ENCODE peak calls at places on chromosomes 7 and 10, in ten cellular contexts. One of them, this sample, is unnamed.

GRCh38 chr7:65001291-65001814 is 5.1 kb downstream of the ERV3-1 start:
- DNase-seq in activated naive CD4-positive, alpha-beta T cell: no peak
- DNase-seq in GM06990: no peak
- DNase-seq in iris pigment epithelial cell: no peak
- DNase-seq in RKO: no peak
- DNase-seq in HFFc6: no peak
- DNase-seq in effector memory CD8-positive, alpha-beta T cell: no peak
- DNase-seq in GM19239: no peak
- DNase-seq in left ventricle myocardium superior: no peak
- DNase-seq in cardiac muscle cell: no peak
- DNase-seq in this sample: no peak

GRCh38 chr7:128697301-128697905 is 25.3 kb downstream of the GARIN1A start:
- DNase-seq in activated naive CD4-positive, alpha-beta T cell: no peak
- DNase-seq in GM06990: peak
- DNase-seq in iris pigment epithelial cell: peak
- DNase-seq in RKO: no peak
- DNase-seq in HFFc6: peak
- DNase-seq in effector memory CD8-positive, alpha-beta T cell: peak
- DNase-seq in GM19239: peak
- DNase-seq in left ventricle myocardium superior: peak
- DNase-seq in cardiac muscle cell: peak
- DNase-seq in this sample: peak

GRCh38 chr10:132962623-132963429 is 20.5 kb upstream of the CFAP46 start:
- DNase-seq in activated naive CD4-positive, alpha-beta T cell: no peak
- DNase-seq in GM06990: no peak
- DNase-seq in iris pigment epithelial cell: peak
- DNase-seq in RKO: no peak
- DNase-seq in HFFc6: peak
- DNase-seq in effector memory CD8-positive, alpha-beta T cell: no peak
- DNase-seq in GM19239: no peak
- DNase-seq in left ventricle myocardium superior: peak
- DNase-seq in cardiac muscle cell: no peak
- DNase-seq in this sample: no peak

GRCh38 chr10:85098835-85099521 is 770.6 kb downstream of the CCSER2 start:
- DNase-seq in activated naive CD4-positive, alpha-beta T cell: no peak
- DNase-seq in GM06990: no peak
- DNase-seq in iris pigment epithelial cell: no peak
- DNase-seq in RKO: peak
- DNase-seq in HFFc6: no peak
- DNase-seq in effector memory CD8-positive, alpha-beta T cell: no peak
- DNase-seq in GM19239: no peak
- DNase-seq in left ventricle myocardium superior: no peak
- DNase-seq in cardiac muscle cell: no peak
- DNase-seq in this sample: no peak

GRCh38 chr10:87685832-87686589 is 26.3 kb downstream of the PAPSS2 start:
- DNase-seq in activated naive CD4-positive, alpha-beta T cell: no peak
- DNase-seq in GM06990: no peak
- DNase-seq in iris pigment epithelial cell: no peak
- DNase-seq in RKO: no peak
- DNase-seq in HFFc6: no peak
- DNase-seq in effector memory CD8-positive, alpha-beta T cell: no peak
- DNase-seq in GM19239: no peak
- DNase-seq in left ventricle myocardium superior: no peak
- DNase-seq in cardiac muscle cell: peak
- DNase-seq in this sample: no peak

GRCh38 chr10:12420530-12421117 is 71.3 kb downstream of the CAMK1D start:
- DNase-seq in activated naive CD4-positive, alpha-beta T cell: no peak
- DNase-seq in GM06990: no peak
- DNase-seq in iris pigment epithelial cell: no peak
- DNase-seq in RKO: no peak
- DNase-seq in HFFc6: no peak
- DNase-seq in effector memory CD8-positive, alpha-beta T cell: no peak
- DNase-seq in GM19239: no peak
- DNase-seq in left ventricle myocardium superior: no peak
- DNase-seq in cardiac muscle cell: no peak
- DNase-seq in this sample: no peak

GRCh38 chr7:40733578-40733977 is 598.8 kb downstream of the SUGCT start:
- DNase-seq in activated naive CD4-positive, alpha-beta T cell: no peak
- DNase-seq in GM06990: no peak
- DNase-seq in iris pigment epithelial cell: no peak
- DNase-seq in RKO: no peak
- DNase-seq in HFFc6: no peak
- DNase-seq in effector memory CD8-positive, alpha-beta T cell: no peak
- DNase-seq in GM19239: no peak
- DNase-seq in left ventricle myocardium superior: no peak
- DNase-seq in cardiac muscle cell: no peak
- DNase-seq in this sample: no peak

GRCh38 chr7:148535227-148535626 is 55.3 kb upstream of the C7orf33 start:
- DNase-seq in activated naive CD4-positive, alpha-beta T cell: no peak
- DNase-seq in GM06990: peak
- DNase-seq in iris pigment epithelial cell: no peak
- DNase-seq in RKO: peak
- DNase-seq in HFFc6: no peak
- DNase-seq in effector memory CD8-positive, alpha-beta T cell: no peak
- DNase-seq in GM19239: no peak
- DNase-seq in left ventricle myocardium superior: no peak
- DNase-seq in cardiac muscle cell: peak
- DNase-seq in this sample: no peak

GRCh38 chr7:16646427-16647081 is 573 bp downstream of the BZW2 start:
- DNase-seq in activated naive CD4-positive, alpha-beta T cell: no peak
- DNase-seq in GM06990: no peak
- DNase-seq in iris pigment epithelial cell: peak
- DNase-seq in RKO: peak
- DNase-seq in HFFc6: no peak
- DNase-seq in effector memory CD8-positive, alpha-beta T cell: no peak
- DNase-seq in GM19239: no peak
- DNase-seq in left ventricle myocardium superior: no peak
- DNase-seq in cardiac muscle cell: peak
- DNase-seq in this sample: no peak

GRCh38 chr7:108308276-108308675 is 148.0 kb downstream of the NRCAM start:
- DNase-seq in activated naive CD4-positive, alpha-beta T cell: no peak
- DNase-seq in GM06990: no peak
- DNase-seq in iris pigment epithelial cell: peak
- DNase-seq in RKO: no peak
- DNase-seq in HFFc6: no peak
- DNase-seq in effector memory CD8-positive, alpha-beta T cell: no peak
- DNase-seq in GM19239: no peak
- DNase-seq in left ventricle myocardium superior: no peak
- DNase-seq in cardiac muscle cell: no peak
- DNase-seq in this sample: no peak

GRCh38 chr10:100824886-100825285 is 79.5 kb downstream of the PAX2 start:
- DNase-seq in activated naive CD4-positive, alpha-beta T cell: no peak
- DNase-seq in GM06990: no peak
- DNase-seq in iris pigment epithelial cell: no peak
- DNase-seq in RKO: no peak
- DNase-seq in HFFc6: no peak
- DNase-seq in effector memory CD8-positive, alpha-beta T cell: no peak
- DNase-seq in GM19239: no peak
- DNase-seq in left ventricle myocardium superior: no peak
- DNase-seq in cardiac muscle cell: no peak
- DNase-seq in this sample: peak

GRCh38 chr7:34596887-34597286 is 61.1 kb upstream of the NPSR1 start:
- DNase-seq in activated naive CD4-positive, alpha-beta T cell: no peak
- DNase-seq in GM06990: no peak
- DNase-seq in iris pigment epithelial cell: peak
- DNase-seq in RKO: peak
- DNase-seq in HFFc6: no peak
- DNase-seq in effector memory CD8-positive, alpha-beta T cell: no peak
- DNase-seq in GM19239: no peak
- DNase-seq in left ventricle myocardium superior: no peak
- DNase-seq in cardiac muscle cell: peak
- DNase-seq in this sample: peak

GRCh38 chr7:151117565-151117964 is 31.3 kb downstream of the AGAP3 start:
- DNase-seq in activated naive CD4-positive, alpha-beta T cell: no peak
- DNase-seq in GM06990: no peak
- DNase-seq in iris pigment epithelial cell: no peak
- DNase-seq in RKO: no peak
- DNase-seq in HFFc6: no peak
- DNase-seq in effector memory CD8-positive, alpha-beta T cell: peak
- DNase-seq in GM19239: no peak
- DNase-seq in left ventricle myocardium superior: no peak
- DNase-seq in cardiac muscle cell: no peak
- DNase-seq in this sample: no peak

GRCh38 chr10:102117391-102118159 is 2.6 kb downstream of the LDB1 start:
- DNase-seq in activated naive CD4-positive, alpha-beta T cell: peak
- DNase-seq in GM06990: peak
- DNase-seq in iris pigment epithelial cell: peak
- DNase-seq in RKO: no peak
- DNase-seq in HFFc6: peak
- DNase-seq in effector memory CD8-positive, alpha-beta T cell: peak
- DNase-seq in GM19239: no peak
- DNase-seq in left ventricle myocardium superior: peak
- DNase-seq in cardiac muscle cell: peak
- DNase-seq in this sample: peak

GRCh38 chr7:66894463-66895080 is 26.5 kb upstream of the TMEM248 start:
- DNase-seq in activated naive CD4-positive, alpha-beta T cell: no peak
- DNase-seq in GM06990: no peak
- DNase-seq in iris pigment epithelial cell: peak
- DNase-seq in RKO: peak
- DNase-seq in HFFc6: no peak
- DNase-seq in effector memory CD8-positive, alpha-beta T cell: no peak
- DNase-seq in GM19239: no peak
- DNase-seq in left ventricle myocardium superior: no peak
- DNase-seq in cardiac muscle cell: peak
- DNase-seq in this sample: peak

GRCh38 chr10:49163741-49164140 is 24.4 kb downstream of the TMEM273 start:
- DNase-seq in activated naive CD4-positive, alpha-beta T cell: no peak
- DNase-seq in GM06990: no peak
- DNase-seq in iris pigment epithelial cell: peak
- DNase-seq in RKO: peak
- DNase-seq in HFFc6: peak
- DNase-seq in effector memory CD8-positive, alpha-beta T cell: no peak
- DNase-seq in GM19239: no peak
- DNase-seq in left ventricle myocardium superior: no peak
- DNase-seq in cardiac muscle cell: no peak
- DNase-seq in this sample: no peak

This sample was measured in endodermal cell.